ENCODE peak calls at places on chromosomes 6 and 20, in five cellular contexts. One of them, this sample, is unnamed.

GRCh38 chr6:35489995-35490791 is 6.7 kb downstream of the TEAD3 start:
- DNase-seq in neural crest cell: peak
- DNase-seq in activated CD8-positive, alpha-beta memory T cell treated with anti-CD3 and anti-CD28 coated beads for 1 hour: no peak
- DNase-seq in smooth muscle cell of the brain vasculature: no peak
- DNase-seq in colonic mucosa: peak
- DNase-seq in this sample: no peak

GRCh38 chr6:32845381-32845884 is 1.6 kb upstream of the PSMB8 start:
- DNase-seq in neural crest cell: no peak
- DNase-seq in activated CD8-positive, alpha-beta memory T cell treated with anti-CD3 and anti-CD28 coated beads for 1 hour: no peak
- DNase-seq in colonic mucosa: no peak
- DNase-seq in smooth muscle cell of the brain vasculature: no peak
- DNase-seq in this sample: no peak

GRCh38 chr6:15268130-15268908 is 22.4 kb downstream of the JARID2 start:
- DNase-seq in activated CD8-positive, alpha-beta memory T cell treated with anti-CD3 and anti-CD28 coated beads for 1 hour: no peak
- DNase-seq in smooth muscle cell of the brain vasculature: no peak
- DNase-seq in neural crest cell: no peak
- DNase-seq in colonic mucosa: no peak
- DNase-seq in this sample: no peak

GRCh38 chr6:25961619-25962367 is 809 bp upstream of the TRIM38 start:
- DNase-seq in neural crest cell: no peak
- DNase-seq in colonic mucosa: no peak
- DNase-seq in smooth muscle cell of the brain vasculature: no peak
- DNase-seq in activated CD8-positive, alpha-beta memory T cell treated with anti-CD3 and anti-CD28 coated beads for 1 hour: no peak
- DNase-seq in this sample: no peak

GRCh38 chr6:136150961-136151360 is 99.2 kb downstream of the MTFR2 start:
- DNase-seq in colonic mucosa: no peak
- DNase-seq in activated CD8-positive, alpha-beta memory T cell treated with anti-CD3 and anti-CD28 coated beads for 1 hour: no peak
- DNase-seq in smooth muscle cell of the brain vasculature: no peak
- DNase-seq in neural crest cell: no peak
- DNase-seq in this sample: no peak

GRCh38 chr6:3797231-3798200 is 46.0 kb upstream of the PXDC1 start:
- DNase-seq in neural crest cell: no peak
- DNase-seq in colonic mucosa: no peak
- DNase-seq in smooth muscle cell of the brain vasculature: no peak
- DNase-seq in activated CD8-positive, alpha-beta memory T cell treated with anti-CD3 and anti-CD28 coated beads for 1 hour: no peak
- DNase-seq in this sample: no peak

GRCh38 chr6:138086573-138087196 is 20.5 kb downstream of the PERP start:
- DNase-seq in neural crest cell: no peak
- DNase-seq in activated CD8-positive, alpha-beta memory T cell treated with anti-CD3 and anti-CD28 coated beads for 1 hour: no peak
- DNase-seq in smooth muscle cell of the brain vasculature: peak
- DNase-seq in colonic mucosa: no peak
- DNase-seq in this sample: no peak

GRCh38 chr20:34639755-34640222 is 37.1 kb downstream of the PIGU start:
- DNase-seq in colonic mucosa: peak
- DNase-seq in neural crest cell: no peak
- DNase-seq in activated CD8-positive, alpha-beta memory T cell treated with anti-CD3 and anti-CD28 coated beads for 1 hour: no peak
- DNase-seq in smooth muscle cell of the brain vasculature: peak
- DNase-seq in this sample: no peak

GRCh38 chr6:31687860-31688693 is 7.2 kb upstream of the LY6G5C start:
- DNase-seq in activated CD8-positive, alpha-beta memory T cell treated with anti-CD3 and anti-CD28 coated beads for 1 hour: no peak
- DNase-seq in neural crest cell: no peak
- DNase-seq in smooth muscle cell of the brain vasculature: no peak
- DNase-seq in colonic mucosa: no peak
- DNase-seq in this sample: no peak

GRCh38 chr6:139173172-139173571 is 38.3 kb downstream of the HECA start:
- DNase-seq in activated CD8-positive, alpha-beta memory T cell treated with anti-CD3 and anti-CD28 coated beads for 1 hour: no peak
- DNase-seq in neural crest cell: no peak
- DNase-seq in colonic mucosa: no peak
- DNase-seq in smooth muscle cell of the brain vasculature: no peak
- DNase-seq in this sample: no peak

GRCh38 chr6:16130437-16130891 is 1.6 kb downstream of the MYLIP start:
- DNase-seq in colonic mucosa: peak
- DNase-seq in activated CD8-positive, alpha-beta memory T cell treated with anti-CD3 and anti-CD28 coated beads for 1 hour: no peak
- DNase-seq in smooth muscle cell of the brain vasculature: no peak
- DNase-seq in neural crest cell: no peak
- DNase-seq in this sample: no peak

GRCh38 chr6:88565836-88566235 is 397.6 kb downstream of the RNGTT start:
- DNase-seq in neural crest cell: no peak
- DNase-seq in colonic mucosa: no peak
- DNase-seq in activated CD8-positive, alpha-beta memory T cell treated with anti-CD3 and anti-CD28 coated beads for 1 hour: no peak
- DNase-seq in smooth muscle cell of the brain vasculature: no peak
- DNase-seq in this sample: no peak

GRCh38 chr6:3232017-3232838 is 4.8 kb upstream of the TUBB2B start:
- DNase-seq in smooth muscle cell of the brain vasculature: no peak
- DNase-seq in colonic mucosa: no peak
- DNase-seq in activated CD8-positive, alpha-beta memory T cell treated with anti-CD3 and anti-CD28 coated beads for 1 hour: no peak
- DNase-seq in neural crest cell: no peak
- DNase-seq in this sample: no peak

GRCh38 chr6:80454197-80454596 is 347.7 kb downstream of the BCKDHB start:
- DNase-seq in colonic mucosa: no peak
- DNase-seq in neural crest cell: no peak
- DNase-seq in activated CD8-positive, alpha-beta memory T cell treated with anti-CD3 and anti-CD28 coated beads for 1 hour: no peak
- DNase-seq in smooth muscle cell of the brain vasculature: no peak
- DNase-seq in this sample: no peak

GRCh38 chr6:158219229-158219628 is 51.1 kb downstream of the GTF2H5 start:
- DNase-seq in smooth muscle cell of the brain vasculature: no peak
- DNase-seq in neural crest cell: no peak
- DNase-seq in colonic mucosa: peak
- DNase-seq in activated CD8-positive, alpha-beta memory T cell treated with anti-CD3 and anti-CD28 coated beads for 1 hour: no peak
- DNase-seq in this sample: no peak

GRCh38 chr6:48560408-48560807 is 449.4 kb upstream of the PTCHD4 start:
- DNase-seq in smooth muscle cell of the brain vasculature: peak
- DNase-seq in activated CD8-positive, alpha-beta memory T cell treated with anti-CD3 and anti-CD28 coated beads for 1 hour: no peak
- DNase-seq in colonic mucosa: no peak
- DNase-seq in neural crest cell: no peak
- DNase-seq in this sample: no peak

GRCh38 chr6:14676977-14677781 is 559.6 kb downstream of the CD83 start:
- DNase-seq in smooth muscle cell of the brain vasculature: no peak
- DNase-seq in neural crest cell: no peak
- DNase-seq in activated CD8-positive, alpha-beta memory T cell treated with anti-CD3 and anti-CD28 coated beads for 1 hour: no peak
- DNase-seq in colonic mucosa: no peak
- DNase-seq in this sample: no peak

GRCh38 chr20:531608-532007 is 12.0 kb downstream of the CSNK2A1 start:
- DNase-seq in smooth muscle cell of the brain vasculature: no peak
- DNase-seq in colonic mucosa: no peak
- DNase-seq in activated CD8-positive, alpha-beta memory T cell treated with anti-CD3 and anti-CD28 coated beads for 1 hour: no peak
- DNase-seq in neural crest cell: no peak
- DNase-seq in this sample: no peak

GRCh38 chr20:36101201-36101600 is 53.3 kb upstream of the EPB41L1 start:
- DNase-seq in activated CD8-positive, alpha-beta memory T cell treated with anti-CD3 and anti-CD28 coated beads for 1 hour: no peak
- DNase-seq in colonic mucosa: peak
- DNase-seq in smooth muscle cell of the brain vasculature: no peak
- DNase-seq in neural crest cell: no peak
- DNase-seq in this sample: no peak

GRCh38 chr20:7505152-7505834 is 435.0 kb downstream of the HAO1 start:
- DNase-seq in activated CD8-positive, alpha-beta memory T cell treated with anti-CD3 and anti-CD28 coated beads for 1 hour: no peak
- DNase-seq in smooth muscle cell of the brain vasculature: no peak
- DNase-seq in neural crest cell: no peak
- DNase-seq in colonic mucosa: no peak
- DNase-seq in this sample: no peak

This sample was measured in esophagus squamous epithelium.